ENCODE peak calls at places on chromosomes 4 and X, in seven cellular contexts. H is IMR-90, D is transverse colon, Q is fibroblast of lung, P is OCI-LY7, X is ovary, C is thyroid gland. R is an unnamed sample. For H3K36me3, the result is how much of the 10 kb centered on the place peaks cover.

GRCh38 chrX:18220786-18221185 is at the start of gene BEND2:
- DNase-seq in X (no peak), Q (no peak), D (no peak), H (no peak), C (no peak), P (no peak), R (no peak)

GRCh38 chrX:63855896-63856295 is 70.9 kb upstream of the ARHGEF9 start:
- DNase-seq in D (no peak), P (no peak), H (peak), C (no peak), X (no peak), Q (peak), R (no peak)

GRCh38 chr4:40976343-40976742 is 226.6 kb downstream of the NSUN7 start:
- DNase-seq in H (peak), P (peak), D (peak), Q (peak), C (peak), X (peak), R (no peak)

GRCh38 chr4:30616943-30617646 is 103.1 kb upstream of the PCDH7 start:
- DNase-seq in H (peak), D (no peak), C (no peak), P (no peak), Q (peak), X (no peak), R (no peak)

GRCh38 chr4:122450847-122451246 is 5.7 kb downstream of the IL2 start:
- DNase-seq in Q (peak), C (no peak), X (no peak), H (peak), D (no peak), P (peak), R (no peak)

GRCh38 chr4:138707746-138708145 is 307.8 kb upstream of the NOCT start:
- DNase-seq in H (peak), Q (no peak), P (no peak), C (no peak), D (no peak), X (no peak), R (no peak)

GRCh38 chrX:10932842-10933440 is 178.2 kb upstream of the HCCS start:
- DNase-seq in H (peak), C (no peak), D (no peak), Q (peak), X (no peak), P (no peak), R (no peak)

GRCh38 chr4:169342906-169343560 is 72.3 kb upstream of the SH3RF1 start:
- DNase-seq in Q (no peak), C (no peak), X (no peak), D (no peak), P (no peak), H (peak), R (no peak)

GRCh38 chr4:78032446-78032845 is 24.7 kb upstream of the FRAS1 start:
- DNase-seq in H (no peak), D (no peak), P (peak), X (no peak), C (no peak), Q (no peak), R (no peak)

GRCh38 chr4:134337584-134337983 is 136.0 kb upstream of the PABPC4L start:
- DNase-seq in H (no peak), X (no peak), Q (no peak), P (no peak), D (no peak), C (no peak), R (no peak)

GRCh38 chr4:83356899-83357661 is 22.4 kb upstream of the HPSE start:
- DNase-seq in Q (peak), P (no peak), X (no peak), D (no peak), C (peak), H (peak), R (no peak)

GRCh38 chrX:49976682-49977197 is 54.3 kb downstream of the CLCN5 start:
- DNase-seq in Q (no peak), H (no peak), C (no peak), D (no peak), P (no peak), X (no peak), R (no peak)

GRCh38 chrX:3990569-3990968 is 277.1 kb upstream of the PRKX start:
- DNase-seq in D (no peak), C (no peak), Q (no peak), H (no peak), P (no peak), X (no peak), R (no peak)

GRCh38 chrX:40538391-40538790 is 42.4 kb upstream of the ATP6AP2 start:
- DNase-seq in H (no peak), Q (peak), X (no peak), P (no peak), D (no peak), C (no peak), R (no peak)

GRCh38 chrX:9318213-9318612 is 146.6 kb upstream of the TBL1X start:
- DNase-seq in X (no peak), C (no peak), P (no peak), H (no peak), D (no peak), Q (no peak), R (no peak)

GRCh38 chrX:121456315-121456714 is 408.9 kb downstream of the GLUD2 start:
- DNase-seq in D (no peak), X (no peak), H (no peak), P (peak), C (no peak), Q (no peak), R (peak)

GRCh38 chr4:113222431-113222979 is 173.1 kb downstream of the ANK2 start:
- DNase-seq in H (peak), Q (peak), X (no peak), P (no peak), C (no peak), D (no peak), R (peak)

GRCh38 chr4:6829077-6829476 is 46.5 kb downstream of the KIAA0232 start:
- DNase-seq in D (no peak), X (no peak), H (no peak), Q (no peak), P (no peak), C (no peak), R (no peak)
- H3K36me3 ChIP-seq in D (under half), X (under half), H (under half), Q (under half), P (under half), C (under half), R (under half)

GRCh38 chr4:152104286-152104685 is 343.5 kb upstream of the GATB start:
- DNase-seq in P (no peak), H (no peak), X (no peak), D (no peak), C (no peak), Q (no peak), R (no peak)

GRCh38 chr4:152103181-152103901 is 342.5 kb upstream of the GATB start:
- DNase-seq in C (no peak), D (no peak), H (no peak), Q (no peak), P (no peak), X (no peak), R (no peak)

GRCh38 chr4:152100378-152101201 is 339.8 kb upstream of the GATB start:
- DNase-seq in P (peak), X (no peak), Q (no peak), D (peak), C (no peak), H (no peak), R (peak)

GRCh38 chr4:152101546-152102183 is 340.9 kb upstream of the GATB start:
- DNase-seq in D (no peak), X (no peak), H (no peak), P (no peak), Q (no peak), C (no peak), R (no peak)

DNA sequence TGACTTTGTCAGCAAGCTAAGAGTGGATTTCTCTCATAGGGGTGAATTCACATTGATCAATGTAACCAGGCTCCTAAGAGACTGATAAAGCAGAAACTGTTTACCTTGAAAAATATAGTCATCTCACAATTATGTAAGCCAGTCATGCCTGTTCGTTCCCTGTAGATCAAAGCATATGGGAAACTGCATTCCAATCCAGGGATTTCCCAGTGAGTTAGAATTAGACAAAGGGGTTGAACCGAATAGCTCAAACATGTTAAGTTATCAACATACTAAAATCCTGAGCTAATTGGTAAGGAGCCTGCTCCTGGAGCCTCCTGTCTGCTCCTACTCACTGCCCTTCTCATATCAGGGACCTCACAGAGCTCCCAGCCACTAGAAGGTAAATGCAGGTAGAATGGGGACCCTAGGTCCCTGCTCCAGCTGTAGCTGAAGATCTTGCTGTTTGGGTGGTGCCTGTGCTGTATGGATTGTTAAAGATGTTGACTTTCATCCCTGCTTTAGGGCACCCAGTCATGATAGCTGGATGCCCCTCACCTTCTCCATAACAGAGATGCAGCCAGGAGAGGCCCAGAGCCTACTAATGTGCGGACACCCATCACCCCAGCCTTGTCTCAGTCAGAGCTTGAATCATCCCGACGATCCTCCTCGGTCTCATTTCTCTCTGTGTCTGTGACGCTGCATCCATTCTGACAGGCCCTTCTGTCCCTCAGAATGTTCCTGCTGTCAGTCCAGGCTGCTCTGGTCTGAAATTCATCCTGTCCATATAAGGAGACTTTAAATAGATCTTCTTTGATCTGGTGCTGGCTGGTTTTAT is 341.6 kb upstream of the GATB start:
- DNase-seq in D (no peak), C (no peak), H (peak), P (no peak), X (no peak), Q (peak), R (no peak)
- H3K4me3 ChIP-seq in D (no peak), C (no peak), H (no peak), P (no peak), X (no peak), Q (no peak), R (no peak)

GRCh38 chrX:67568769-67569168 is 24.9 kb downstream of the AR start:
- DNase-seq in C (no peak), Q (no peak), P (no peak), D (no peak), H (no peak), X (no peak), R (no peak)

GRCh38 chrX:67570839-67571238 is 27.0 kb downstream of the AR start:
- DNase-seq in H (no peak), P (no peak), Q (no peak), X (no peak), C (no peak), D (no peak), R (no peak)

GRCh38 chrX:67574696-67575095 is 30.9 kb downstream of the AR start:
- DNase-seq in X (no peak), P (no peak), C (no peak), Q (no peak), D (no peak), H (no peak), R (no peak)
- TF ChIP-seq CTCF in X (no peak), P (no peak), C (no peak), Q (no peak), D (no peak), H (no peak), R (no peak)

GRCh38 chrX:19360903-19361302 is 17.2 kb downstream of the PDHA1 start:
- DNase-seq in P (no peak), H (no peak), Q (no peak), C (no peak), X (no peak), D (no peak), R (no peak)
- H3K36me3 ChIP-seq in P (half or more), H (under half), Q (under half), C (under half), X (under half), D (under half), R (under half)

GRCh38 chrX:133649659-133650058 is 234.4 kb upstream of the GPC4 start:
- DNase-seq in C (no peak), H (no peak), D (no peak), X (no peak), Q (no peak), P (no peak), R (no peak)
- H3K4me3 ChIP-seq in C (no peak), H (no peak), D (no peak), X (no peak), Q (no peak), P (no peak), R (no peak)

GRCh38 chr4:146288188-146288587 is 73.8 kb downstream of the REELD1 start:
- DNase-seq in X (no peak), Q (no peak), P (no peak), C (no peak), H (no peak), D (no peak), R (no peak)

GRCh38 chr4:146292508-146292907 is 78.2 kb downstream of the REELD1 start:
- DNase-seq in D (no peak), X (no peak), P (no peak), C (no peak), Q (no peak), H (no peak), R (no peak)

DNA sequence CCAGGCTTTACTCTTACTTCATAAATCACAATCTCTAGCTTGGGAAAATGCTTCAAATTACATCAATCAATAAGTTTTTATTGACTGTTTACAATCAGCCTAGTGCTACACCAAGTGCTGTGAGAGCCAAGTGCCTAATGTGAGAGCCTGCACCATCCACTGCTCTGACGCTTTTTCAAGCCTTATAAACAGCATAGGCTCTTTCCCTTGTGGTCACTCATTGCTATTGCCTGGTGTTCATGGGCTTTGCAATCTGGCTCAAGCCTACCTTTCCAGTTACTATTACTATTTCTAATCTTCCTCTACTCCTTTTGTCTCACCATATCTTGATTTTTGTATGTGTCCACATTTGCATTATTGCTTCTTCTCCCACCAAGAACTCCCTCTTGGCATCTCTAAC is 77.0 kb downstream of the REELD1 start:
- DNase-seq in X (no peak), C (no peak), D (no peak), Q (no peak), H (no peak), P (no peak), R (no peak)
- TF ChIP-seq CTCF in X (no peak), C (no peak), D (no peak), Q (no peak), H (no peak), P (no peak), R (no peak)

R was measured in GM06990.